ENCODE peak calls at places on chromosomes 2 and 18, in seven cellular contexts. E, F, U, O, T, L and J are unnamed samples.

GRCh38 chr2:216601632-216602409 is 31.4 kb upstream of the IGFBP2 start:
- DNase-seq in E (no peak), F (no peak), U (no peak), O (no peak), T (no peak), L (no peak), J (no peak)

GRCh38 chr2:102841107-102841840 is 79.4 kb downstream of the TMEM182 start:
- DNase-seq in E (peak), F (no peak), U (peak), O (no peak), T (peak), L (no peak), J (peak)

GRCh38 chr18:79121746-79122474 is 52.7 kb downstream of the ATP9B start:
- DNase-seq in E (no peak), F (no peak), U (no peak), O (no peak), T (no peak), L (no peak), J (no peak)

GRCh38 chr18:21342372-21342771 is 100.3 kb downstream of the GREB1L start:
- DNase-seq in E (no peak), F (no peak), U (no peak), O (no peak), T (no peak), L (no peak), J (no peak)

GRCh38 chr2:166651080-166651675 is 157.1 kb upstream of the SCN7A start:
- DNase-seq in E (no peak), F (no peak), U (no peak), O (no peak), T (no peak), L (no peak), J (no peak)

GRCh38 chr2:36432479-36432878 is 76.9 kb downstream of the CRIM1 start:
- DNase-seq in E (no peak), F (no peak), U (no peak), O (no peak), T (no peak), L (no peak), J (no peak)

GRCh38 chr2:176817061-176817565 is 395.5 kb upstream of the HNRNPA3 start:
- DNase-seq in E (no peak), F (no peak), U (peak), O (no peak), T (no peak), L (no peak), J (no peak)

GRCh38 chr2:100773538-100773937 is 46.4 kb upstream of the NPAS2 start:
- DNase-seq in E (peak), F (no peak), U (no peak), O (no peak), T (no peak), L (no peak), J (no peak)